ENCODE peak calls at places on chromosome 19, in nine cellular contexts. K, E, Z, A, D, N, L, T and Q are unnamed samples.

GRCh38 chr19:2064788-2065524 is 13.9 kb upstream of the MKNK2 start:
- DNase-seq in E (no peak), L (no peak), Z (no peak), D (no peak), A (peak), K (no peak), N (no peak), T (no peak), Q (peak)

GRCh38 chr19:31054430-31054829 is 294.8 kb downstream of the TSHZ3 start:
- DNase-seq in A (peak), T (peak), N (peak), Z (peak), D (no peak), L (no peak), K (peak), E (peak), Q (no peak)

GRCh38 chr19:33486936-33487793 is 34.4 kb downstream of the PEPD start:
- DNase-seq in A (no peak), T (no peak), L (no peak), Z (no peak), N (no peak), D (no peak), K (no peak), E (no peak), Q (peak)

GRCh38 chr19:38451629-38452028 is 18.1 kb downstream of the RYR1 start:
- DNase-seq in D (no peak), E (no peak), T (no peak), A (no peak), L (no peak), K (no peak), Z (no peak), N (no peak), Q (no peak)

GRCh38 chr19:18865973-18866799 is 29.8 kb downstream of the CERS1 start:
- DNase-seq in N (peak), K (peak), E (peak), D (peak), A (peak), Z (no peak), T (peak), L (peak), Q (peak)

GRCh38 chr19:6220385-6221191 is 59.2 kb downstream of the MLLT1 start:
- DNase-seq in L (no peak), E (peak), N (no peak), A (peak), Z (no peak), D (no peak), T (no peak), K (no peak), Q (no peak)

GRCh38 chr19:39363909-39364457 is 21.8 kb downstream of the SAMD4B start:
- DNase-seq in L (no peak), T (no peak), A (peak), D (no peak), Z (peak), K (peak), N (no peak), E (peak), Q (no peak)

GRCh38 chr19:45994456-45994988 is 745 bp upstream of the CCDC61 start:
- DNase-seq in L (no peak), N (no peak), Z (no peak), T (no peak), D (no peak), A (no peak), E (no peak), K (no peak), Q (no peak)

GRCh38 chr19:46303702-46304397 is 7.0 kb downstream of the HIF3A start:
- DNase-seq in Z (no peak), K (peak), A (peak), T (peak), L (no peak), N (no peak), E (peak), D (no peak), Q (no peak)

GRCh38 chr19:8697671-8698432 is 743 bp downstream of the ACTL9 start:
- DNase-seq in Z (no peak), E (no peak), L (no peak), D (no peak), N (no peak), T (no peak), K (no peak), A (no peak), Q (no peak)

GRCh38 chr19:41265376-41266153 is 1.4 kb downstream of the HNRNPUL1 start:
- DNase-seq in N (no peak), D (no peak), Z (peak), T (peak), A (no peak), K (peak), L (no peak), E (peak), Q (no peak)

GRCh38 chr19:49347835-49348234 is 12.6 kb downstream of the CD37 start:
- DNase-seq in A (no peak), N (no peak), K (peak), D (no peak), Z (peak), E (peak), L (no peak), T (peak), Q (no peak)

GRCh38 chr19:15378529-15379082 is 981 bp downstream of the AKAP8 start:
- DNase-seq in L (peak), Z (peak), N (peak), A (peak), D (peak), K (peak), E (peak), T (peak), Q (no peak)

GRCh38 chr19:498591-498950 is 2.3 kb downstream of the MADCAM1 start:
- DNase-seq in A (no peak), Z (no peak), N (no peak), E (no peak), D (no peak), T (no peak), L (no peak), K (no peak), Q (no peak)

GRCh38 chr19:798415-799075 is 1.3 kb downstream of the PTBP1 start:
- DNase-seq in E (no peak), T (no peak), N (no peak), L (no peak), A (no peak), K (no peak), D (no peak), Z (no peak), Q (no peak)

GRCh38 chr19:8363803-8364771 is at the start of gene ANGPTL4:
- DNase-seq in T (peak), N (peak), D (peak), Z (peak), E (peak), L (peak), K (peak), A (peak), Q (peak)

GRCh38 chr19:31066385-31066784 is 282.9 kb downstream of the TSHZ3 start:
- DNase-seq in T (no peak), Z (no peak), A (no peak), D (no peak), L (no peak), N (no peak), K (peak), E (peak), Q (no peak)

GRCh38 chr19:23996549-23996948 is 81.9 kb downstream of the ZNF726 start:
- DNase-seq in A (no peak), Z (peak), T (peak), K (peak), E (peak), L (no peak), N (no peak), D (no peak), Q (no peak)

GRCh38 chr19:40719414-40719894 is 2.5 kb downstream of the ITPKC start:
- DNase-seq in N (no peak), D (no peak), K (no peak), L (no peak), A (no peak), Z (peak), T (no peak), E (peak), Q (no peak)

GRCh38 chr19:44575116-44575700 is 38.2 kb upstream of the IGSF23 start:
- DNase-seq in N (no peak), Z (no peak), D (no peak), K (no peak), T (no peak), A (no peak), L (no peak), E (no peak), Q (no peak)

GRCh38 chr19:51798958-51799310 is 4.0 kb downstream of the FPR3 start:
- DNase-seq in A (peak), E (no peak), Z (no peak), L (no peak), K (no peak), T (no peak), N (no peak), D (no peak), Q (no peak)

GRCh38 chr19:3621689-3622088 is 4.9 kb downstream of the CACTIN start:
- DNase-seq in K (no peak), A (no peak), T (no peak), L (no peak), N (no peak), E (no peak), D (no peak), Z (no peak), Q (no peak)

GRCh38 chr19:621819-622218 is 11.5 kb downstream of the POLRMT start:
- DNase-seq in N (no peak), T (no peak), L (no peak), D (no peak), Z (no peak), A (no peak), K (no peak), E (no peak), Q (no peak)

GRCh38 chr19:49506575-49507105 is 5.8 kb upstream of the FCGRT start:
- DNase-seq in T (peak), E (peak), K (peak), Z (peak), N (peak), A (peak), L (peak), D (peak), Q (no peak)

GRCh38 chr19:42697884-42698283 is 42.4 kb downstream of the PSG3 start:
- DNase-seq in K (no peak), L (no peak), D (no peak), Z (no peak), T (no peak), N (no peak), A (no peak), E (no peak), Q (no peak)

GRCh38 chr19:48218964-48219363 is 36.7 kb downstream of the CARD8 start:
- DNase-seq in D (no peak), L (no peak), K (peak), A (no peak), E (peak), T (no peak), Z (no peak), N (no peak), Q (no peak)

GRCh38 chr19:6464070-6464873 is at the start of gene CRB3:
- DNase-seq in A (no peak), E (no peak), K (no peak), N (no peak), L (peak), Z (no peak), D (peak), T (peak), Q (no peak)

GRCh38 chr19:3411636-3412035 is 45.3 kb downstream of the NFIC start:
- DNase-seq in N (no peak), T (no peak), L (no peak), K (no peak), Z (no peak), A (no peak), D (no peak), E (no peak), Q (no peak)

GRCh38 chr19:1088419-1089066 is 6.6 kb downstream of the POLR2E start:
- DNase-seq in D (no peak), T (no peak), L (no peak), N (no peak), A (no peak), K (no peak), E (no peak), Z (no peak), Q (no peak)